ENCODE peak calls at places on chromosomes 3 and 15, in five cellular contexts. One of them, this sample, is unnamed.

GRCh38 chr15:40416056-40416455 is 10.5 kb downstream of the IVD start:
- DNase-seq in HEK293T: no peak
- DNase-seq in H1: no peak
- DNase-seq in GM12878: no peak
- DNase-seq in HepG2: no peak
- DNase-seq in this sample: no peak

GRCh38 chr3:114450008-114450596 is 156.3 kb downstream of the TIGIT start:
- DNase-seq in HEK293T: no peak
- DNase-seq in H1: no peak
- DNase-seq in GM12878: no peak
- DNase-seq in HepG2: no peak
- DNase-seq in this sample: no peak

GRCh38 chr3:49924683-49925082 is 4.9 kb downstream of the MON1A start:
- DNase-seq in HEK293T: no peak
- DNase-seq in H1: no peak
- DNase-seq in GM12878: no peak
- DNase-seq in HepG2: no peak
- DNase-seq in this sample: no peak

GRCh38 chr3:59180006-59180405 is 130.2 kb upstream of the CFAP20DC start:
- DNase-seq in HEK293T: peak; percentile 6
- DNase-seq in H1: peak; percentile 50
- DNase-seq in GM12878: no peak
- DNase-seq in HepG2: no peak
- DNase-seq in this sample: peak; percentile 36

GRCh38 chr3:66442254-66443249 is 58.3 kb downstream of the LRIG1 start:
- DNase-seq in HEK293T: no peak
- DNase-seq in H1: peak; percentile 89
- DNase-seq in GM12878: no peak
- DNase-seq in HepG2: peak; percentile 75
- DNase-seq in this sample: peak; percentile 85

GRCh38 chr15:48671381-48672022 is 26.0 kb upstream of the FBN1 start:
- DNase-seq in HEK293T: no peak
- DNase-seq in H1: no peak
- DNase-seq in GM12878: no peak
- DNase-seq in HepG2: no peak
- DNase-seq in this sample: no peak

GRCh38 chr3:196207159-196207832 is 3.9 kb downstream of the ZDHHC19 start:
- DNase-seq in HEK293T: no peak
- DNase-seq in H1: no peak
- DNase-seq in GM12878: no peak
- DNase-seq in HepG2: no peak
- DNase-seq in this sample: no peak

GRCh38 chr15:48493084-48493762 is 152.3 kb downstream of the FBN1 start:
- DNase-seq in HEK293T: no peak
- DNase-seq in H1: no peak
- DNase-seq in GM12878: no peak
- DNase-seq in HepG2: no peak
- DNase-seq in this sample: no peak

GRCh38 chr15:56969265-56969895 is 50.9 kb downstream of the TCF12 start:
- DNase-seq in HEK293T: no peak
- DNase-seq in H1: no peak
- DNase-seq in GM12878: no peak
- DNase-seq in HepG2: no peak
- DNase-seq in this sample: no peak

GRCh38 chr15:101022306-101022705 is 103.1 kb downstream of the LRRK1 start:
- DNase-seq in HEK293T: no peak
- DNase-seq in H1: no peak
- DNase-seq in GM12878: no peak
- DNase-seq in HepG2: no peak
- DNase-seq in this sample: no peak

GRCh38 chr3:161409858-161410257 is 38.5 kb upstream of the SPTSSB start:
- DNase-seq in HEK293T: no peak
- DNase-seq in H1: no peak
- DNase-seq in GM12878: no peak
- DNase-seq in HepG2: no peak
- DNase-seq in this sample: no peak

GRCh38 chr3:21913791-21914190 is 162.8 kb upstream of the ZNF385D start:
- DNase-seq in HEK293T: no peak
- DNase-seq in H1: no peak
- DNase-seq in GM12878: no peak
- DNase-seq in HepG2: no peak
- DNase-seq in this sample: no peak

GRCh38 chr15:39580630-39581500 is at the start of gene THBS1:
- DNase-seq in HEK293T: peak; percentile 18
- DNase-seq in H1: peak; percentile 88
- DNase-seq in GM12878: no peak
- DNase-seq in HepG2: peak; percentile 81
- DNase-seq in this sample: peak; percentile 78

GRCh38 chr15:45871121-45871855 is 236.5 kb downstream of the SQOR start:
- DNase-seq in HEK293T: no peak
- DNase-seq in H1: no peak
- DNase-seq in GM12878: no peak
- DNase-seq in HepG2: no peak
- DNase-seq in this sample: no peak

GRCh38 chr15:67242665-67243064 is 11.8 kb downstream of the AAGAB start:
- DNase-seq in HEK293T: no peak
- DNase-seq in H1: no peak
- DNase-seq in GM12878: no peak
- DNase-seq in HepG2: no peak
- DNase-seq in this sample: no peak

GRCh38 chr3:124765197-124765596 is 34.9 kb downstream of the UMPS start:
- DNase-seq in HEK293T: no peak
- DNase-seq in H1: no peak
- DNase-seq in GM12878: no peak
- DNase-seq in HepG2: no peak
- DNase-seq in this sample: no peak

GRCh38 chr15:75348034-75348562 is 1.3 kb downstream of the NEIL1 start:
- DNase-seq in HEK293T: peak; percentile 37
- DNase-seq in H1: no peak
- DNase-seq in GM12878: no peak
- DNase-seq in HepG2: no peak
- DNase-seq in this sample: no peak

GRCh38 chr3:197496746-197497125 is 59.0 kb downstream of the BDH1 start:
- DNase-seq in HEK293T: no peak
- DNase-seq in H1: no peak
- DNase-seq in GM12878: no peak
- DNase-seq in HepG2: no peak
- DNase-seq in this sample: no peak

GRCh38 chr3:14989943-14990753 is 42.8 kb downstream of the NR2C2 start:
- DNase-seq in HEK293T: peak; percentile 11
- DNase-seq in H1: peak; percentile 33
- DNase-seq in GM12878: no peak
- DNase-seq in HepG2: peak; percentile 21
- DNase-seq in this sample: peak; percentile 66

GRCh38 chr3:9157651-9158383 is 91.6 kb downstream of the SRGAP3 start:
- DNase-seq in HEK293T: no peak
- DNase-seq in H1: no peak
- DNase-seq in GM12878: no peak
- DNase-seq in HepG2: no peak
- DNase-seq in this sample: no peak

GRCh38 chr15:84604804-84605203 is 4.0 kb downstream of the ZSCAN2 start:
- DNase-seq in HEK293T: no peak
- DNase-seq in H1: no peak
- DNase-seq in GM12878: no peak
- DNase-seq in HepG2: no peak
- DNase-seq in this sample: no peak

GRCh38 chr3:139121513-139122220 is 77.0 kb upstream of the PRR23C start:
- DNase-seq in HEK293T: no peak
- DNase-seq in H1: no peak
- DNase-seq in GM12878: no peak
- DNase-seq in HepG2: peak; percentile 67
- DNase-seq in this sample: no peak

GRCh38 chr15:59299919-59300617 is 72.6 kb downstream of the MYO1E start:
- DNase-seq in HEK293T: no peak
- DNase-seq in H1: no peak
- DNase-seq in GM12878: peak; percentile 97
- DNase-seq in HepG2: no peak
- DNase-seq in this sample: no peak

GRCh38 chr3:45923755-45924154 is 19.5 kb upstream of the CXCR6 start:
- DNase-seq in HEK293T: no peak
- DNase-seq in H1: no peak
- DNase-seq in GM12878: no peak
- DNase-seq in HepG2: no peak
- DNase-seq in this sample: no peak

GRCh38 chr3:70926835-70927234 is 614.4 kb upstream of the MDFIC2 start:
- DNase-seq in HEK293T: no peak
- DNase-seq in H1: no peak
- DNase-seq in GM12878: no peak
- DNase-seq in HepG2: no peak
- DNase-seq in this sample: no peak

GRCh38 chr15:70266412-70267089 is 168.8 kb upstream of the TLE3 start:
- DNase-seq in HEK293T: no peak
- DNase-seq in H1: no peak
- DNase-seq in GM12878: no peak
- DNase-seq in HepG2: no peak
- DNase-seq in this sample: no peak

GRCh38 chr3:188220097-188220788 is 66.3 kb downstream of the LPP start:
- DNase-seq in HEK293T: no peak
- DNase-seq in H1: no peak
- DNase-seq in GM12878: no peak
- DNase-seq in HepG2: no peak
- DNase-seq in this sample: no peak

GRCh38 chr15:68507447-68507846 is 71.3 kb upstream of the CORO2B start:
- DNase-seq in HEK293T: no peak
- DNase-seq in H1: no peak
- DNase-seq in GM12878: no peak
- DNase-seq in HepG2: no peak
- DNase-seq in this sample: peak; percentile 62

GRCh38 chr3:177516130-177517011 is 319.1 kb upstream of the TBL1XR1 start:
- DNase-seq in HEK293T: no peak
- DNase-seq in H1: no peak
- DNase-seq in GM12878: no peak
- DNase-seq in HepG2: peak; percentile 74
- DNase-seq in this sample: no peak

DNA sequence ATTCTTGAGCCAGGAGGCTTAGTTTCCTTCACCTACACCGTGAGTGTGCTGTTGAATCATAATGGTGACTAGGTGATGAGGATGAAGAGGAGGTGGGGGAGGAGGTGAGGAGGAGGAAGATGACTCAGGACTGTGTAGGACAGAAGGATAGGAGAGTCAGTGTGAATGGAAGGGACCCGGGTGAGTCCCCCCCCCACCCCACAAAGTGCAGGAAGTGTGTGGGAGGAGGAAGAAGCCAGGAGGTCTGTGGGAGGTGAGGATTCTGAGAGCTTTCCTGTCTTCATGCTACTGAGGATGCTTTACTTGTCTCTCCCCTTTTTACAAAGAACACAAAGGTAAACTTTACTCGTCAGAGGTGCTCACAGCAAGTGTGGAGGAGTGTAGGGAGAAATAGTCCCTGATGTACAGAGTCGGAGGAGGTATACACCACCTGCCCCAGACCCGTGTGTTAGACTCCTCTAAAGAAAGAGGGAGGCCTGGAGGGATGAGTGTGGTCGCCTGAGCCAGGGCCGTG is 3.8 kb downstream of the TAGLN3 start:
- DNase-seq in HEK293T: no peak
- DNase-seq in H1: no peak
- DNase-seq in GM12878: no peak
- DNase-seq in HepG2: no peak
- DNase-seq in this sample: no peak
- TF ChIP-seq SUZ12 in HEK293T: no peak
- TF ChIP-seq SUZ12 in H1: no peak
- TF ChIP-seq SUZ12 in GM12878: no peak
- TF ChIP-seq SUZ12 in HepG2: no peak
- TF ChIP-seq SUZ12 in this sample: no peak

DNA sequence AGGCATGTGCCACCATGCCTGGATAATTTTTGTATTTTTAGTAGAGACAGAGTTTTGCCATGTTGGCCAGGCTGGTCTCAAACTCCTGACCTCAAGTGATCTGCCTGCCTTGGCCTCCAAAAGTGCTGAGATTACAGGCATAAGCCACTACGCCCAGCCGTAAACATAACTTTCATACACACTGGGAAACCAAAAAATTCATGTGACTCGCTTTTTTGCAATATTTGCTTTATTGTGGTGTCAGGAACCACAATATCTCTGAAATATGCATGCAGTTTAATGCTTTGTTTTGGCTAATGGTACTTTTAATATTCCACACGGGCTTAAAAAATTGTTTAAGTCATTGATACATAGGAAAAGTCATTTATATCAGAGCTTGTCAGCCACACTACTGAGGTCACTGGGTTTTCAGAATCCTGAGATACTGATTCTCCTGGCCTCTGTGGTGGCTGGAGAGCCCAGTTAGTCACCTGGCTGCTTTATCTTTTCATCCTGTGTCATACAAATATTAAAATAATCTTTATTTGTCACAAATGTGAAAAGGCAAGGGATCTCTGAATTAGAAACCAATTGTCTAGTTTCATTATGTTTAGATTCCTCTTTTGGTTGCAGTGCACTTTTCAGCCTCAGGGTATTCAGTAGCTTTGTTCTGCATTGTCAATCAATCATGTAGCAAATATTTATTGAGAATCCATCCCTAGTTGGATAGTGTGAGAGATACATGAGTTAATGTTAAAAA is 10.0 kb downstream of the TMEM62 start:
- DNase-seq in HEK293T: no peak
- DNase-seq in H1: no peak
- DNase-seq in GM12878: no peak
- DNase-seq in HepG2: no peak
- DNase-seq in this sample: no peak
- TF ChIP-seq SUZ12 in HEK293T: no peak
- TF ChIP-seq SUZ12 in H1: no peak
- TF ChIP-seq SUZ12 in GM12878: no peak
- TF ChIP-seq SUZ12 in HepG2: no peak
- TF ChIP-seq SUZ12 in this sample: no peak

GRCh38 chr15:81981888-81982287 is 63.9 kb downstream of the MEX3B start:
- DNase-seq in HEK293T: no peak
- DNase-seq in H1: no peak
- DNase-seq in GM12878: no peak
- DNase-seq in HepG2: no peak
- DNase-seq in this sample: no peak
- TF ChIP-seq SUZ12 in HEK293T: no peak
- TF ChIP-seq SUZ12 in H1: no peak
- TF ChIP-seq SUZ12 in GM12878: no peak
- TF ChIP-seq SUZ12 in HepG2: no peak
- TF ChIP-seq SUZ12 in this sample: no peak

GRCh38 chr3:169131695-169132464 is 531.6 kb downstream of the MECOM start:
- DNase-seq in HEK293T: no peak
- DNase-seq in H1: no peak
- DNase-seq in GM12878: no peak
- DNase-seq in HepG2: no peak
- DNase-seq in this sample: no peak
- TF ChIP-seq SUZ12 in HEK293T: no peak
- TF ChIP-seq SUZ12 in H1: no peak
- TF ChIP-seq SUZ12 in GM12878: no peak
- TF ChIP-seq SUZ12 in HepG2: no peak
- TF ChIP-seq SUZ12 in this sample: no peak

This sample was measured in NT2/D1.